ENCODE peak calls at places on chromosomes 3 and 15, in six cellular contexts. Q is CD4-positive, alpha-beta T cell; O is activated CD4-positive, alpha-beta memory T cell treated with anti-CD3 and anti-CD28 coated beads, Interleukin-2, amount 10 ng/mL, durations not matched to agents 7 days and 5 days; K is heart left ventricle; J is ureter; X is SHP77. F is an unnamed sample.

GRCh38 chr15:90667063-90667754 is 49.9 kb upstream of the BLM start:
- DNase-seq in Q (no peak), O (no peak), X (no peak), J (no peak), K (no peak), F (no peak)

GRCh38 chr3:138457863-138458735 is 23.7 kb downstream of the ESYT3 start:
- DNase-seq in J (peak), X (no peak), Q (no peak), O (no peak), K (peak), F (no peak)

GRCh38 chr3:169234595-169234994 is 428.9 kb downstream of the MECOM start:
- DNase-seq in Q (no peak), J (no peak), X (no peak), K (no peak), O (no peak), F (no peak)

GRCh38 chr15:70526221-70526973 is 237.0 kb downstream of the UACA start:
- DNase-seq in J (peak), K (no peak), Q (no peak), X (peak), O (no peak), F (peak)

GRCh38 chr15:25179673-25180511 is 225.1 kb downstream of the SNRPN start:
- DNase-seq in J (peak), Q (no peak), X (no peak), O (no peak), K (no peak), F (no peak)

GRCh38 chr15:91271565-91272153 is 171.6 kb downstream of the SV2B start:
- DNase-seq in O (peak), Q (peak), J (peak), X (peak), K (peak), F (peak)

GRCh38 chr3:47440131-47440530 is 35.6 kb downstream of the SCAP start:
- DNase-seq in X (no peak), K (no peak), Q (no peak), O (no peak), J (no peak), F (no peak)

GRCh38 chr3:50550079-50550736 is 17.3 kb downstream of the C3orf18 start:
- DNase-seq in O (peak), X (peak), J (no peak), Q (peak), K (peak), F (peak)

GRCh38 chr15:52011711-52012144 is 7.3 kb upstream of the MAPK6 start:
- DNase-seq in J (no peak), Q (no peak), O (no peak), X (peak), K (no peak), F (peak)

F was measured in NCI-H510A treated with DMSO at 0.1 percent for 48 hours.